ENCODE peak calls at places on chromosome 18, in four cellular contexts. S is BJ, T is astrocyte of the spinal cord, B is HFF-Myc. F is an unnamed sample.
A peak's percentile ranks its signal among the peaks of the same experiment; 100 is the strongest.

GRCh38 chr18:11529081-11529480 is 80.3 kb upstream of the SLC35G4 start:
- DNase-seq in T (no peak), S (no peak), B (no peak), F (no peak)

GRCh38 chr18:68454511-68455228 is 260.2 kb downstream of the TMX3 start:
- DNase-seq in T (peak; percentile 66), S (no peak), B (no peak), F (peak; percentile 66)

GRCh38 chr18:22934789-22935188 is 1.7 kb downstream of the RBBP8 start:
- DNase-seq in S (no peak), T (no peak), B (no peak), F (no peak)

GRCh38 chr18:61676763-61677434 is 215.9 kb downstream of the RNF152 start:
- DNase-seq in B (no peak), T (no peak), S (peak; percentile 14), F (peak; percentile 11)

GRCh38 chr18:79749251-79750191 is 48.2 kb upstream of the KCNG2 start:
- DNase-seq in T (no peak), B (no peak), S (no peak), F (no peak)

GRCh38 chr18:3230401-3231334 is 10.9 kb upstream of the MYOM1 start:
- DNase-seq in T (no peak), B (no peak), S (no peak), F (peak; percentile 44)

GRCh38 chr18:8990276-8991031 is 112.0 kb upstream of the NDUFV2 start:
- DNase-seq in S (peak; percentile 57), B (no peak), T (peak; percentile 32), F (no peak)

GRCh38 chr18:76686737-76687231 is 135.6 kb upstream of the ZNF236 start:
- DNase-seq in B (no peak), S (no peak), T (peak; percentile 68), F (peak; percentile 61)

GRCh38 chr18:28003451-28003850 is 173.5 kb downstream of the CDH2 start:
- DNase-seq in T (peak; percentile 71), S (no peak), B (no peak), F (peak; percentile 62)

GRCh38 chr18:76458522-76459311 is 36.3 kb downstream of the ZNF516 start:
- DNase-seq in S (no peak), B (no peak), T (no peak), F (no peak)

GRCh38 chr18:76441002-76441667 is 53.9 kb downstream of the ZNF516 start:
- DNase-seq in B (no peak), S (no peak), T (no peak), F (no peak)

GRCh38 chr18:52869942-52870907 is 530.2 kb downstream of the DCC start:
- DNase-seq in S (no peak), T (no peak), B (no peak), F (no peak)

GRCh38 chr18:35635171-35635570 is 53.6 kb downstream of the GALNT1 start:
- DNase-seq in B (peak; percentile 67), S (peak; percentile 54), T (peak; percentile 75), F (peak; percentile 58)

GRCh38 chr18:67517224-67517765 is 775 bp upstream of the DSEL start:
- DNase-seq in B (no peak), S (no peak), T (no peak), F (no peak)

GRCh38 chr18:9720327-9720726 is 12.2 kb downstream of the RAB31 start:
- DNase-seq in T (no peak), S (no peak), B (no peak), F (no peak)

GRCh38 chr18:74381621-74382350 is 66.1 kb downstream of the C18orf63 start:
- DNase-seq in S (no peak), B (no peak), T (no peak), F (no peak)

GRCh38 chr18:741931-742512 is 29.6 kb upstream of the ENOSF1 start:
- DNase-seq in B (peak; percentile 10), S (peak; percentile 3), T (peak; percentile 60), F (peak; percentile 42)

GRCh38 chr18:50989711-50990110 is 21.9 kb downstream of the ELAC1 start:
- DNase-seq in S (no peak), B (no peak), T (no peak), F (no peak)

GRCh38 chr18:7619676-7620075 is 52.6 kb downstream of the PTPRM start:
- DNase-seq in S (no peak), T (no peak), B (no peak), F (peak; percentile 50)

GRCh38 chr18:9428301-9428706 is 47.0 kb upstream of the RALBP1 start:
- DNase-seq in T (no peak), S (no peak), B (no peak), F (no peak)

GRCh38 chr18:35740616-35741015 is 159.1 kb downstream of the GALNT1 start:
- DNase-seq in S (no peak), T (no peak), B (no peak), F (no peak)

GRCh38 chr18:77765468-77765867 is 515.8 kb downstream of the GALR1 start:
- DNase-seq in B (no peak), S (no peak), T (peak; percentile 2), F (no peak)

GRCh38 chr18:8639762-8640161 is 30.5 kb downstream of the RAB12 start:
- DNase-seq in T (no peak), B (no peak), S (no peak), F (no peak)

GRCh38 chr18:60599267-60599666 is 226.7 kb upstream of the MC4R start:
- DNase-seq in B (no peak), T (no peak), S (no peak), F (no peak)

GRCh38 chr18:10041180-10041579 is 127.4 kb downstream of the VAPA start:
- DNase-seq in B (no peak), T (peak; percentile 55), S (no peak), F (no peak)

GRCh38 chr18:9741821-9742541 is 33.9 kb downstream of the RAB31 start:
- DNase-seq in T (peak; percentile 39), B (no peak), S (no peak), F (no peak)

GRCh38 chr18:55233850-55234249 is 274.6 kb upstream of the CCDC68 start:
- DNase-seq in T (no peak), B (no peak), S (no peak), F (no peak)

GRCh38 chr18:77208969-77209368 is 40.7 kb upstream of the GALR1 start:
- DNase-seq in T (peak; percentile 83), B (no peak), S (no peak), F (peak; percentile 25)

DNA sequence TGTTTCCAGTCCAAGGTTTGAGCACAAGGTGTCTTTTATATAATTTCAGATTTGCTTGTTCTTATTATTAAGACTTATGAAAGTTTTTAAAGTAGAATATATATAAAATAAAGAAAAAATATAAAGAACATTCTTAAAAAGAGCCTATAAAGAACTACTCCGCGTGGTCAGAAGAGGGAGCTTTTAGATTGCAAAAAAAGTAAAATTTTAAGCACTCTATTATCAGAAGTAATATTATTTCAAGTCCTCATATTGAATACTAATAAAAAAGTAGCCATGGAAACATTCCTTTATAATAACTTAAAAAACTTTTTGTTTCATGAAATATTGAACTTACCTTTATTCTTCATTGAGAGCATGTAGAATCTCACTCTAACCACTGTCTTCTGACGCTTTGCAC is 51.4 kb downstream of the LINC00305 start:
- DNase-seq in B (no peak), S (no peak), T (peak; percentile 40), F (no peak)
- TF ChIP-seq CTCF in B (no peak), S (no peak), T (peak; percentile 43), F (peak; percentile 45)

GRCh38 chr18:37314534-37314933 is 251.1 kb downstream of the CELF4 start:
- DNase-seq in T (no peak), S (no peak), B (no peak), F (no peak)
- TF ChIP-seq CTCF in T (no peak), S (no peak), B (no peak), F (peak; percentile 29)

GRCh38 chr18:57910817-57911216 is 107.7 kb upstream of the ATP8B1 start:
- DNase-seq in S (no peak), T (no peak), B (no peak), F (no peak)
- TF ChIP-seq CTCF in S (peak; percentile 43), T (peak; percentile 49), B (peak; percentile 64), F (peak; percentile 65)

DNA sequence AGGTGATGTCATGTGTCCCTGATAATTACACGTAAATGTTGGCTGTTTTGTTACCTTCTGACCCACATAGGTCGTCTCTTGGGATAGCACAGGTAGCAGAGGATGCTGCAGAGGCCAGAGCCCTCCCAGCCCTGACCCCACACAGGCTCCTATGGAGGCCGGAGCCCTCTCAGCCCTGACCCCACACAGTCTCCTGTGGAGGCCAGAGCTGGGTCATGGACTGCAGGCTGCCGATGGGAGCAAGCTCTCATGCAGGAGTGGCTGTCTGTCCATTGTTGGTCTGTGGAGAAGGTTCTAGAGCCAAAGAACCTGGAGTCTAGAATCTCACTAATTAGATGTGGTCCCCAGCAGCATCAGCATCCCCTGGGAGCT is 155.5 kb downstream of the LDLRAD4 start:
- DNase-seq in T (no peak), B (no peak), S (no peak), F (no peak)
- TF ChIP-seq CTCF in T (no peak), B (no peak), S (no peak), F (no peak)

GRCh38 chr18:38790786-38791185 is 1225.2 kb upstream of the CELF4 start:
- DNase-seq in S (no peak), B (no peak), T (no peak), F (no peak)

GRCh38 chr18:38790303-38790702 is 1224.7 kb upstream of the CELF4 start:
- DNase-seq in T (no peak), B (no peak), S (no peak), F (no peak)
- TF ChIP-seq CTCF in T (no peak), B (no peak), S (no peak), F (no peak)

DNA sequence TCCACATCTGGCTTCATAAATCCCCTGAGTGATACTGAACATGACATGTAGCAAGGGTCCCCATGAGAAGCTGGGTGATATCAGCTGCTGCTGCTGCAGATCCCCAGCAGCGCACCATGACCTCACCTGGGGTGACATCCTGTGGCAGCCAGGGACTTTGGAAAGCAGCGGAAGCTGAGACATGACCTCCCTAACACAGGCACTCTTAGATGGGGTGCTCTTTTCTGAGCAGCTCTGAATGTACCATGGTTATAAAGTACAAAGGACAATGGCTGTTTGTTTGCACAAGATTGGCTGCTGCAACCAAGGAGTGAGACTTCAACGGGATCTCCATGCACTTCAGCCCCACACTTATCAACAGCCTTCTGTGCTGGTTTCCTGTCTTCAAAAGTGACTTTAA is 74.7 kb upstream of the TMEM200C start:
- DNase-seq in B (no peak), T (no peak), S (no peak), F (no peak)
- TF ChIP-seq CTCF in B (no peak), T (no peak), S (no peak), F (no peak)

GRCh38 chr18:24414349-24415003 is 12.0 kb upstream of the IMPACT start:
- DNase-seq in S (no peak), B (no peak), T (no peak), F (no peak)

GRCh38 chr18:24408496-24408895 is 10.9 kb upstream of the OSBPL1A start:
- DNase-seq in T (no peak), B (no peak), S (no peak), F (no peak)

GRCh38 chr18:24417465-24417864 is 9.0 kb upstream of the IMPACT start:
- DNase-seq in S (no peak), T (no peak), B (no peak), F (no peak)

GRCh38 chr18:24413148-24413547 is 13.3 kb upstream of the IMPACT start:
- DNase-seq in T (no peak), B (no peak), S (no peak), F (no peak)
- TF ChIP-seq CTCF in T (peak; percentile 34), B (peak; percentile 51), S (peak; percentile 51), F (peak; percentile 33)